ENCODE peak calls at places on chromosome 19, in four cellular contexts. One of them, this sample, is unnamed.

GRCh38 chr19:17687857-17688784 is at the start of gene UNC13A:
- DNase-seq in Peyer's patch: no peak
- DNase-seq in neural crest cell: peak
- DNase-seq in GM23248: peak
- DNase-seq in this sample: peak

GRCh38 chr19:17346109-17346671 is 8.8 kb downstream of the GTPBP3 start:
- DNase-seq in Peyer's patch: peak
- DNase-seq in neural crest cell: peak
- DNase-seq in GM23248: peak
- DNase-seq in this sample: peak

GRCh38 chr19:8180018-8180417 is 29.2 kb upstream of the CERS4 start:
- DNase-seq in Peyer's patch: no peak
- DNase-seq in neural crest cell: no peak
- DNase-seq in GM23248: no peak
- DNase-seq in this sample: no peak

GRCh38 chr19:10432736-10433130 is 12.4 kb downstream of the PDE4A start:
- DNase-seq in Peyer's patch: no peak
- DNase-seq in neural crest cell: no peak
- DNase-seq in GM23248: no peak
- DNase-seq in this sample: no peak

GRCh38 chr19:54320271-54320670 is 7.3 kb upstream of the LILRA5 start:
- DNase-seq in Peyer's patch: no peak
- DNase-seq in neural crest cell: no peak
- DNase-seq in GM23248: no peak
- DNase-seq in this sample: no peak

GRCh38 chr19:5156231-5156986 is 184.2 kb downstream of the PTPRS start:
- DNase-seq in Peyer's patch: no peak
- DNase-seq in neural crest cell: no peak
- DNase-seq in GM23248: peak
- DNase-seq in this sample: no peak

GRCh38 chr19:55165952-55166529 is 372 bp downstream of the DNAAF3 start:
- DNase-seq in Peyer's patch: peak
- DNase-seq in neural crest cell: peak
- DNase-seq in GM23248: peak
- DNase-seq in this sample: peak

GRCh38 chr19:14091885-14092462 is 1.4 kb upstream of the SAMD1 start:
- DNase-seq in Peyer's patch: peak
- DNase-seq in neural crest cell: no peak
- DNase-seq in GM23248: peak
- DNase-seq in this sample: no peak